ENCODE peak calls at places on chromosome 4, in seven cellular contexts. A is adipocyte; Q is right atrium auricular region; Y is activated CD4-positive, alpha-beta memory T cell treated with anti-CD3 and anti-CD28 coated beads for 36 hours; N is GM19239; K is lower leg skin; X is tibial artery. G is an unnamed sample.
A peak's percentile ranks its signal among the peaks of the same experiment; 100 is the strongest.

GRCh38 chr4:141140271-141141205 is 7.3 kb upstream of the RNF150 start:
- DNase-seq in A (no peak), Q (no peak), Y (no peak), N (no peak), K (no peak), X (no peak), G (no peak)

GRCh38 chr4:6076391-6076790 is 58.2 kb upstream of the C4orf50 start:
- DNase-seq in A (no peak), Q (no peak), Y (peak; percentile 21), N (no peak), K (no peak), X (no peak), G (peak; percentile 43)

GRCh38 chr4:110132822-110133719 is 65.3 kb downstream of the ELOVL6 start:
- DNase-seq in A (no peak), Q (no peak), Y (no peak), N (no peak), K (no peak), X (no peak), G (no peak)

GRCh38 chr4:54005475-54005874 is 58.9 kb downstream of the CHIC2 start:
- DNase-seq in A (peak; percentile 64), Q (no peak), Y (no peak), N (no peak), K (no peak), X (no peak), G (no peak)

GRCh38 chr4:139619644-139620043 is 46.0 kb upstream of the MGST2 start:
- DNase-seq in A (peak; percentile 24), Q (no peak), Y (no peak), N (no peak), K (no peak), X (no peak), G (peak; percentile 60)

GRCh38 chr4:57048590-57049304 is 61.4 kb downstream of the IGFBP7 start:
- DNase-seq in A (no peak), Q (no peak), Y (no peak), N (no peak), K (no peak), X (no peak), G (no peak)

GRCh38 chr4:13816472-13816871 is 188.9 kb upstream of the BOD1L1 start:
- DNase-seq in A (no peak), Q (no peak), Y (no peak), N (no peak), K (no peak), X (no peak), G (no peak)

GRCh38 chr4:26191353-26191752 is 129.5 kb upstream of the RBPJ start:
- DNase-seq in A (no peak), Q (no peak), Y (no peak), N (no peak), K (no peak), X (no peak), G (no peak)

GRCh38 chr4:64417974-64418373 is 8.7 kb upstream of the TECRL start:
- DNase-seq in A (no peak), Q (no peak), Y (no peak), N (no peak), K (no peak), X (no peak), G (no peak)

GRCh38 chr4:156998500-156999174 is 27.0 kb upstream of the PDGFC start:
- DNase-seq in A (no peak), Q (no peak), Y (no peak), N (no peak), K (no peak), X (no peak), G (no peak)

GRCh38 chr4:175708739-175709138 is 103.3 kb downstream of the GPM6A start:
- DNase-seq in A (no peak), Q (no peak), Y (no peak), N (no peak), K (no peak), X (no peak), G (no peak)

GRCh38 chr4:8544741-8545438 is 35.3 kb upstream of the GPR78 start:
- DNase-seq in A (no peak), Q (no peak), Y (no peak), N (no peak), K (no peak), X (peak; percentile 49), G (no peak)

GRCh38 chr4:134043266-134043665 is 158.3 kb downstream of the PABPC4L start:
- DNase-seq in A (no peak), Q (no peak), Y (no peak), N (no peak), K (no peak), X (no peak), G (no peak)

GRCh38 chr4:158996669-158997074 is 106.2 kb upstream of the RAPGEF2 start:
- DNase-seq in A (peak; percentile 93), Q (no peak), Y (no peak), N (no peak), K (peak; percentile 27), X (no peak), G (no peak)

GRCh38 chr4:172819353-172819752 is 349.3 kb upstream of the GALNT7 start:
- DNase-seq in A (no peak), Q (no peak), Y (no peak), N (no peak), K (no peak), X (no peak), G (no peak)

GRCh38 chr4:26786916-26787315 is 73.7 kb upstream of the STIM2 start:
- DNase-seq in A (no peak), Q (no peak), Y (no peak), N (no peak), K (no peak), X (no peak), G (no peak)

GRCh38 chr4:110492522-110492921 is 16.6 kb downstream of the ENPEP start:
- DNase-seq in A (no peak), Q (no peak), Y (no peak), N (no peak), K (no peak), X (no peak), G (no peak)

GRCh38 chr4:39928538-39928937 is 49.2 kb downstream of the PDS5A start:
- DNase-seq in A (no peak), Q (no peak), Y (no peak), N (no peak), K (no peak), X (no peak), G (no peak)

GRCh38 chr4:159358226-159358625 is 255.3 kb downstream of the RAPGEF2 start:
- DNase-seq in A (peak; percentile 74), Q (no peak), Y (no peak), N (no peak), K (peak; percentile 17), X (no peak), G (no peak)

GRCh38 chr4:134365852-134366251 is 164.3 kb upstream of the PABPC4L start:
- DNase-seq in A (peak; percentile 44), Q (no peak), Y (no peak), N (no peak), K (no peak), X (no peak), G (no peak)

GRCh38 chr4:113256946-113257345 is 207.5 kb downstream of the ANK2 start:
- DNase-seq in A (no peak), Q (no peak), Y (no peak), N (no peak), K (no peak), X (no peak), G (no peak)

GRCh38 chr4:74897390-74897789 is 35.5 kb upstream of the PARM1 start:
- DNase-seq in A (no peak), Q (no peak), Y (no peak), N (no peak), K (no peak), X (no peak), G (no peak)

GRCh38 chr4:7005571-7005970 is 37.6 kb upstream of the TADA2B start:
- DNase-seq in A (no peak), Q (no peak), Y (no peak), N (no peak), K (no peak), X (no peak), G (no peak)

GRCh38 chr4:94571301-94571700 is 119.6 kb downstream of the PDLIM5 start:
- DNase-seq in A (no peak), Q (no peak), Y (no peak), N (no peak), K (no peak), X (no peak), G (no peak)

GRCh38 chr4:143355540-143356217 is 19.0 kb downstream of the GAB1 start:
- DNase-seq in A (peak; percentile 72), Q (no peak), Y (no peak), N (no peak), K (no peak), X (no peak), G (peak; percentile 66)